ENCODE peak calls at places on chromosomes 2 and 18, in five cellular contexts. H, N, E, A and Q are unnamed samples.

GRCh38 chr18:22176622-22177495 is 7.5 kb downstream of the GATA6 start:
- DNase-seq in H (no peak), N (no peak), E (no peak), A (no peak), Q (peak; percentile 33)

GRCh38 chr2:186440506-186440905 is 45.6 kb upstream of the ZC3H15 start:
- DNase-seq in H (no peak), N (no peak), E (no peak), A (no peak), Q (no peak)

GRCh38 chr18:56575819-56576663 is 62.4 kb downstream of the TXNL1 start:
- DNase-seq in H (peak; percentile 64), N (peak; percentile 63), E (no peak), A (no peak), Q (peak; percentile 59)

GRCh38 chr2:27086722-27087446 is at the start of gene KHK:
- DNase-seq in H (peak; percentile 48), N (peak; percentile 57), E (peak; percentile 72), A (peak; percentile 57), Q (peak; percentile 53)

GRCh38 chr18:52766002-52766540 is 426.1 kb downstream of the DCC start:
- DNase-seq in H (no peak), N (no peak), E (no peak), A (no peak), Q (no peak)

GRCh38 chr2:120851116-120851773 is 115.6 kb downstream of the GLI2 start:
- DNase-seq in H (no peak), N (no peak), E (no peak), A (no peak), Q (no peak)

GRCh38 chr2:204673877-204674276 is 128.6 kb downstream of the PARD3B start:
- DNase-seq in H (no peak), N (no peak), E (no peak), A (no peak), Q (no peak)

GRCh38 chr18:70188113-70188512 is 17.4 kb downstream of the RTTN start:
- DNase-seq in H (no peak), N (no peak), E (no peak), A (no peak), Q (no peak)

GRCh38 chr18:79940126-79940813 is 11.2 kb downstream of the SLC66A2 start:
- DNase-seq in H (no peak), N (no peak), E (peak; percentile 15), A (no peak), Q (no peak)

GRCh38 chr2:119760237-119760807 is 600 bp downstream of the PTPN4 start:
- DNase-seq in H (no peak), N (no peak), E (no peak), A (no peak), Q (no peak)

GRCh38 chr18:37548679-37549289 is 16.8 kb downstream of the CELF4 start:
- DNase-seq in H (no peak), N (no peak), E (no peak), A (no peak), Q (no peak)

GRCh38 chr2:69742170-69742952 is 427 bp downstream of the ANXA4 start:
- DNase-seq in H (no peak), N (no peak), E (peak; percentile 58), A (no peak), Q (peak; percentile 32)

GRCh38 chr18:7566587-7567486 is at the start of gene PTPRM:
- DNase-seq in H (peak; percentile 89), N (peak; percentile 83), E (peak; percentile 97), A (peak; percentile 88), Q (peak; percentile 86)

GRCh38 chr2:235746257-235746934 is 252.6 kb downstream of the AGAP1 start:
- DNase-seq in H (peak; percentile 81), N (peak; percentile 82), E (no peak), A (peak; percentile 69), Q (peak; percentile 81)
- TF ChIP-seq CTCF in H (peak; percentile 82), N (peak; percentile 76), E (peak; percentile 79), A (peak; percentile 57), Q (peak; percentile 82)

GRCh38 chr2:10240161-10240681 is 62.5 kb upstream of the HPCAL1 start:
- DNase-seq in H (no peak), N (no peak), E (peak; percentile 19), A (no peak), Q (no peak)

GRCh38 chr2:10238991-10239485 is 63.7 kb upstream of the HPCAL1 start:
- DNase-seq in H (no peak), N (no peak), E (peak; percentile 20), A (no peak), Q (no peak)

GRCh38 chr2:10240911-10241610 is 61.6 kb upstream of the HPCAL1 start:
- DNase-seq in H (no peak), N (no peak), E (peak; percentile 30), A (no peak), Q (no peak)

GRCh38 chr2:10238396-10238795 is 64.3 kb upstream of the HPCAL1 start:
- DNase-seq in H (no peak), N (no peak), E (no peak), A (no peak), Q (no peak)

GRCh38 chr2:10239561-10239967 is 63.1 kb upstream of the HPCAL1 start:
- DNase-seq in H (no peak), N (no peak), E (peak; percentile 40), A (no peak), Q (no peak)
- TF ChIP-seq CTCF in H (no peak), N (no peak), E (no peak), A (no peak), Q (no peak)

GRCh38 chr2:240467659-240468299 is 32.3 kb downstream of the GPC1 start:
- DNase-seq in H (peak; percentile 22), N (no peak), E (peak; percentile 48), A (no peak), Q (peak; percentile 20)
- TF ChIP-seq CTCF in H (no peak), N (no peak), E (no peak), A (no peak), Q (no peak)

GRCh38 chr2:129759186-129760010 is 220.1 kb upstream of the RAB6C start:
- DNase-seq in H (no peak), N (no peak), E (no peak), A (no peak), Q (no peak)

GRCh38 chr2:129757366-129757914 is 222.0 kb upstream of the RAB6C start:
- DNase-seq in H (no peak), N (no peak), E (no peak), A (no peak), Q (no peak)

GRCh38 chr2:129760669-129761068 is 218.8 kb upstream of the RAB6C start:
- DNase-seq in H (no peak), N (no peak), E (no peak), A (no peak), Q (no peak)

GRCh38 chr2:129757915-129758421 is 221.5 kb upstream of the RAB6C start:
- DNase-seq in H (no peak), N (no peak), E (no peak), A (no peak), Q (no peak)

DNA sequence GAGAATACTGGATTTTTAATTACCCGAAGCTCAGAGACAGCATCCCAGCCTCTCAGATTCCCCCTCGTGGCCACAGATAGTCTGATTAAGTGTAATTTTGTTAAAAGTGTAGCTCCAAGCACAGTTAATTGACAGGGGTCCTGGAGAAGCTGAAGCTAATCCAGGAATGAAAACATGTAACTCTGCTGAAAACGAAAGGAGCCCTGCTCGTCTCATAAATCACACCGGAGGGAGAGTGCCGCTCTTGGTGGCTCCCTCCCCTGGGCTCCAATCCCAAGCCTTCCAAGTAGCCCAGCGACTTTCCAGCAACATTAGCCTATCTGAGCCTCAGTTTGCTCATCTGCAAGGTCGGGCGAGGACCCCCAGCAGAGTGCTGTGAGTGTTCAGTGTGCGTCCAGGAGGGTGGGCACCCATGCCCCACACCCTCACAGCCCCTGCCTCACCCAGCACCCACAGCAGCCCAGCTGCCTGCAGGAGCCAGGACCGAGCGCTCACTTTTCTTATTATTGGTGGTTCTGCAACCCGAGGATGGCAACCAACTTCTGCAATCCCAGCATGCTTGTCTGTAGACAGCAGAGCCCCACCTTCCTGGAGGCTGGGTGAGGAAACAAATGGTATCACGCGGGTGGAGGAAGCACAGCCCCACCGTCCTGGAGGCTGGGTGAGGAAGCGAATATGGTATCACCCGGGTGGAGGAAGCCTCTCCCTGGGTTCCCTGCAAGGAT is 220.8 kb upstream of the RAB6C start:
- DNase-seq in H (no peak), N (no peak), E (no peak), A (no peak), Q (no peak)
- TF ChIP-seq CTCF in H (no peak), N (no peak), E (no peak), A (no peak), Q (no peak)

GRCh38 chr2:102302458-102302857 is 8.9 kb upstream of the IL1RL1 start:
- DNase-seq in H (no peak), N (no peak), E (no peak), A (no peak), Q (no peak)

GRCh38 chr2:102303589-102303988 is 7.8 kb upstream of the IL1RL1 start:
- DNase-seq in H (no peak), N (no peak), E (no peak), A (no peak), Q (no peak)

GRCh38 chr2:102306125-102306524 is 5.2 kb upstream of the IL1RL1 start:
- DNase-seq in H (no peak), N (no peak), E (no peak), A (no peak), Q (no peak)

GRCh38 chr2:102304711-102305591 is 6.4 kb upstream of the IL1RL1 start:
- DNase-seq in H (no peak), N (no peak), E (no peak), A (no peak), Q (no peak)

GRCh38 chr2:102304268-102304667 is 7.1 kb upstream of the IL1RL1 start:
- DNase-seq in H (no peak), N (no peak), E (no peak), A (no peak), Q (no peak)
- TF ChIP-seq CTCF in H (no peak), N (no peak), E (no peak), A (no peak), Q (no peak)

DNA sequence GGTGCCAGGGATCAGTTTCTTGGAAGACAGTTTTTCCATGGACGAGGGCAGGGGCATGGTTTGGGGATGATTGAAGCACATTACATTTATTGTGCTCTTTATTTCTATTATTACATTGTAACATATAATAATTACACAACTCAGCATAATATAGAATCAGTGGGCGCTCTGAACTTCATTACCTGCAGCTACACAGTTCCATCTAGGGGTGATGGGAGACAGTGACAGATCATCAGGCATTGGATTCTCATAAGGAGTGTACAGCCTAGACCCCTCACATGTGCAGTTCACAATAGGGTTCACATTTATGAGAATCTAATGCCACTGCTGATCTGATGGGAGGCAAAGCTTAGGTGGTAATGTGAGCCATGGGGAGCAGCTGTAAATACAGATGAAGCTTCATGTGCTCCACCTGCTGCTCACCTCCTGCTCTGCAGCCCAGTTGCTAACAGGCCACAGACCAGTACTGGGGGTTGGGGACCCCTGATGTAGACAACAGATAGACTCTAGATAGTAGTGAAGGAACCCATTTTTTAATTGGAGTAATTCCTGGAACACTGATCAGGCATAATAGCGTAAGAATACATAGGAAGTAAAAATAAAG is 41.5 kb upstream of the MC4R start:
- DNase-seq in H (no peak), N (no peak), E (no peak), A (no peak), Q (no peak)
- TF ChIP-seq CTCF in H (peak; percentile 58), N (peak; percentile 45), E (no peak), A (no peak), Q (peak; percentile 55)

DNA sequence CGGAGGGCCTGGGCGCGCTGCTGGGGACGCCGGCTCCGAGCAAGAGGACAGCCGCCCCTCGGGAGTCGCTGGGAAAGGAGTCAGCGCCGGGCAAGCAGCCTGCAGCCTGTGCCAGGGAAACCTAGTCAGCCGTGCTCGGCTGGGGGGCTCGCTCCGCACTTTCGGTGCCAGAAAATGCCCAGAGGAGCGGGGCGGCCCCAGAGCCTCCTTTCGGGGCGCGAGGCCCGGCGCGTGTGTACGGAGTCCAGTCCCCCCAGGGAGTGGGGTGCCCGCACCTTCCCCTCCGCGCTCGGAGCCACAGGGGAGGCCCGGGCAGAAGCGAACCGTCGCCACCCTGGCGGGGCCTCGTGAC is 81.9 kb upstream of the LDLRAD4 start:
- DNase-seq in H (no peak), N (peak; percentile 61), E (peak; percentile 68), A (no peak), Q (peak; percentile 68)
- TF ChIP-seq CTCF in H (no peak), N (no peak), E (no peak), A (no peak), Q (no peak)